ENCODE peak calls at places on chromosomes 5 and 9, in four cellular contexts. M is Panc1, L is HepG2, V is HCT116. H is an unnamed sample.

GRCh38 chr5:13783731-13784130 is 160.8 kb downstream of the DNAH5 start:
- DNase-seq in L (no peak), V (no peak), M (no peak), H (no peak)

GRCh38 chr5:178524093-178524882 is 65.9 kb downstream of the COL23A1 start:
- DNase-seq in M (no peak), V (no peak), L (no peak), H (no peak)

GRCh38 chr9:120909904-120910303 is 16.7 kb downstream of the TRAF1 start:
- DNase-seq in V (no peak), L (no peak), M (no peak), H (no peak)

GRCh38 chr9:93010056-93010455 is 48.4 kb upstream of the SUSD3 start:
- DNase-seq in V (no peak), M (no peak), L (no peak), H (no peak)

GRCh38 chr5:57225553-57225952 is 51.7 kb downstream of the GPBP1 start:
- DNase-seq in V (no peak), M (no peak), L (no peak), H (no peak)

GRCh38 chr9:128825923-128826702 is 3.5 kb downstream of the SPOUT1 start:
- DNase-seq in L (no peak), V (peak; percentile 8), M (no peak), H (no peak)

GRCh38 chr9:117825609-117826347 is 121.6 kb downstream of the TLR4 start:
- DNase-seq in L (no peak), M (no peak), V (no peak), H (no peak)

GRCh38 chr9:71910602-71911060 is 362 bp downstream of the ABHD17B start:
- DNase-seq in M (no peak), L (no peak), V (no peak), H (no peak)

DNA sequence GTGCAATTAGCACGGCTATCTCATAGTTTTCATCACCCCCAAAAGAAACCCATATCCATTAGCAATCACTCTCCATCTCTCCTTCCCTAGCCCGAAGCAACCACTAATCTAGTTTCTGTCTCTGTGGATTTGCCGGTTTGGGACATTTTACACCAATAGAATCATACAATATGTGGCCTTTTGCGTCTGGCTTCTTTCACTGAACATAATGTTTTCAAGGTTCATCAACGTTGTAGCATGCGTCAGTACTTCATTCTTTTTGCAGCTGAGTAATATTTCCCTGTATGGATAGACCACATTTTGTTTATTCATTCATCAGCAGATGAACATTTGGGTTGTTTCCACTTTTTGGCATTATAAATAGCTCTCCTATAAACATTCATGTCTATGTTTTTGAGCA is 75.4 kb upstream of the TBC1D2 start:
- DNase-seq in V (no peak), L (no peak), M (no peak), H (no peak)
- TF ChIP-seq TCF7L2 in V (no peak), L (no peak), M (no peak), H (no peak)

GRCh38 chr5:76251656-76252055 is 151.4 kb upstream of the IQGAP2 start:
- DNase-seq in M (no peak), V (no peak), L (no peak), H (no peak)

GRCh38 chr5:76252437-76252836 is 150.6 kb upstream of the IQGAP2 start:
- DNase-seq in V (no peak), M (no peak), L (no peak), H (no peak)

GRCh38 chr5:76245571-76245970 is 157.5 kb upstream of the IQGAP2 start:
- DNase-seq in L (no peak), M (no peak), V (no peak), H (no peak)

GRCh38 chr5:76249601-76250000 is 153.5 kb upstream of the IQGAP2 start:
- DNase-seq in M (no peak), V (no peak), L (no peak), H (no peak)

GRCh38 chr5:76250463-76250862 is 152.6 kb upstream of the IQGAP2 start:
- DNase-seq in V (no peak), M (no peak), L (no peak), H (no peak)
- TF ChIP-seq TCF7L2 in V (no peak), M (no peak), L (no peak), H (no peak)

GRCh38 chr5:25181249-25181648 is 536.5 kb upstream of the CDH10 start:
- DNase-seq in L (no peak), V (no peak), M (no peak), H (no peak)
- TF ChIP-seq TCF7L2 in L (no peak), V (no peak), M (no peak), H (no peak)

GRCh38 chr5:148750614-148751013 is 75.8 kb upstream of the ADRB2 start:
- DNase-seq in L (no peak), V (no peak), M (no peak), H (peak; percentile 44)
- TF ChIP-seq TCF7L2 in L (no peak), V (no peak), M (no peak), H (no peak)

GRCh38 chr5:116411101-116411571 is 163.5 kb downstream of the SEMA6A start:
- DNase-seq in L (no peak), M (no peak), V (no peak), H (no peak)
- TF ChIP-seq TCF7L2 in L (no peak), M (no peak), V (no peak), H (no peak)

GRCh38 chr5:81969912-81970311 is 1.9 kb upstream of the ATG10 start:
- DNase-seq in L (no peak), M (no peak), V (no peak), H (no peak)
- TF ChIP-seq TCF7L2 in L (no peak), M (no peak), V (no peak), H (no peak)

DNA sequence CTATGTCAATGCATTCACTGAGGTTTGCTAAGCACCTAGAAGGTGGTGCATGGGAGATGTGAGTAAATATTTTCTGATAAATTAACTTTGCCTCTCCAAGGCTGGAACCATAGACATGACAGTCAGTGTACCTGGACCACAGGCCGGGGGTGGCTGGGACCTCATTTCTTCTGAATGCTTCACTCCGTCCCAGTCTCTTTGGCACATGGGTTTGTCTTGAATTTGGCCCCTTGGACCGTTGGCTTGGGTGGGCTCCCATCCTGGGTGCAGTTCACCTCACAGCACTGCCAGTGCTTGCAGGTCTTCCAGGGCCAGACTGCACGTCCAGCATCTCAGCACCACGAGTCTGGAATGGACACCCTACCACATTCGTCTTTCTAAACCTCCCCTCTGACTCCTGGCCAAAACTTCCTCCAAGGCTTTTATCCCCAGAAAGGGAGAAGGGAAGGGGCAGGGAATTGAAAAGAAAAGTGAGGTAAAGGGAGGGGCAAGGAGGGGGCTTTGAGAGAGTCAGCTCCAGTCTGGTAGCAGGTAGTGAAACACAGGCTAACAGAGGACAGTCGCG is 267.8 kb downstream of the MED10 start:
- DNase-seq in V (no peak), M (no peak), L (no peak), H (no peak)
- TF ChIP-seq TCF7L2 in V (no peak), M (no peak), L (no peak), H (no peak)

DNA sequence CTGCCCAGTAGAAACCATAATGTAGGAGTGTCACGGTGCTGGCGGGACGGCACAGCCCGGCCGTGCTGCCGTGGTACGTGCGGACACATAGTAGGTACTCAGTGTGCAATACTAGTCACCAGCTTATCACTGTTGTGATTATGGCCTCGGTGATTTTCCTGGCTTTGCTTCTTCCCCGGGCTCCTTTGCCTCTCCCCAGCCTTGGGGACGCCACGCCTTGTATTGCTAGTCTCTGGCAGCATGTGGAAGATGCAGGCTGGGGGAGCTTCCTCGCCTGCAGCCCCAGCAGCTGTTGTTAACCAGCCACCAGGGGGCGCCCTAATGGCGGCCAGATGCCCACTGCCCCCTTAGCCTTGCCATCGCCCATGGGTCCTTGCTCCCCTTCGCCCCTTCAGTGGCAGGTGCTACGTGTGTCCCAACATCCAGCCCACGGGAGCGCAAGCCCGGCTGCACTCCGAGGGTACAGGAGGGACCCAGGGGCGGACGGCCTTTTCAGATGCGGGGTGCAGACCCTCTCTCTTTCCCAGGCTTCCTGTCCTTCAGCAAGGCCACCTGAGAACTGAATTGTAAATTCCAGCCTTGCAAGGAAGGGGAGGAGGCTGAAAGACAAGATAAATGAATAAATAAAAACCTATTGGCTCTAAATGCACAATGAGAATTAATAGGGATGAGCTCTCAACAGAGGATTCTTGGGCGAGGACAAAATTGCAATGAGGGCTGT is 8.0 kb downstream of the NTNG2 start:
- DNase-seq in M (no peak), V (peak; percentile 29), L (peak; percentile 26), H (peak; percentile 73)
- TF ChIP-seq TCF7L2 in M (no peak), V (no peak), L (no peak), H (no peak)